ENCODE peak calls at places on chromosomes 3 and 15, in eight cellular contexts. One of them, this sample, is unnamed.

GRCh38 chr3:107387555-107387954 is 10.3 kb downstream of the CCDC54 start:
- DNase-seq in fibroblast of pulmonary artery: peak
- DNase-seq in Daoy: no peak
- DNase-seq in EH: peak
- DNase-seq in T-helper 1 cell: no peak
- DNase-seq in adrenal gland: no peak
- DNase-seq in smooth muscle cell of the brain vasculature: no peak
- DNase-seq in stimulated activated CD4-positive, alpha-beta T cell treated with anti-CD3 and anti-CD28 coated beads, Interleukin-12 subunit alpha, Interleukin-12 subunit beta, amount 100 ng/mL, for 4 hours: no peak
- DNase-seq in this sample: no peak

GRCh38 chr15:45333550-45333949 is 44.8 kb downstream of the GATM start:
- DNase-seq in stimulated activated CD4-positive, alpha-beta T cell treated with anti-CD3 and anti-CD28 coated beads, Interleukin-12 subunit alpha, Interleukin-12 subunit beta, amount 100 ng/mL, for 4 hours: no peak
- DNase-seq in adrenal gland: no peak
- DNase-seq in fibroblast of pulmonary artery: peak
- DNase-seq in T-helper 1 cell: no peak
- DNase-seq in Daoy: peak
- DNase-seq in EH: peak
- DNase-seq in smooth muscle cell of the brain vasculature: no peak
- DNase-seq in this sample: no peak

GRCh38 chr3:171783086-171783485 is 27.2 kb downstream of the PLD1 start:
- DNase-seq in smooth muscle cell of the brain vasculature: no peak
- DNase-seq in stimulated activated CD4-positive, alpha-beta T cell treated with anti-CD3 and anti-CD28 coated beads, Interleukin-12 subunit alpha, Interleukin-12 subunit beta, amount 100 ng/mL, for 4 hours: no peak
- DNase-seq in T-helper 1 cell: no peak
- DNase-seq in adrenal gland: no peak
- DNase-seq in fibroblast of pulmonary artery: no peak
- DNase-seq in EH: peak
- DNase-seq in Daoy: no peak
- DNase-seq in this sample: no peak

GRCh38 chr15:88835119-88835518 is 31.9 kb downstream of the ACAN start:
- DNase-seq in Daoy: no peak
- DNase-seq in smooth muscle cell of the brain vasculature: no peak
- DNase-seq in fibroblast of pulmonary artery: peak
- DNase-seq in stimulated activated CD4-positive, alpha-beta T cell treated with anti-CD3 and anti-CD28 coated beads, Interleukin-12 subunit alpha, Interleukin-12 subunit beta, amount 100 ng/mL, for 4 hours: no peak
- DNase-seq in adrenal gland: no peak
- DNase-seq in T-helper 1 cell: no peak
- DNase-seq in EH: no peak
- DNase-seq in this sample: no peak

GRCh38 chr3:54278960-54279359 is 156.6 kb downstream of the CACNA2D3 start:
- DNase-seq in T-helper 1 cell: no peak
- DNase-seq in Daoy: peak
- DNase-seq in smooth muscle cell of the brain vasculature: no peak
- DNase-seq in EH: no peak
- DNase-seq in stimulated activated CD4-positive, alpha-beta T cell treated with anti-CD3 and anti-CD28 coated beads, Interleukin-12 subunit alpha, Interleukin-12 subunit beta, amount 100 ng/mL, for 4 hours: no peak
- DNase-seq in adrenal gland: no peak
- DNase-seq in fibroblast of pulmonary artery: peak
- DNase-seq in this sample: no peak

GRCh38 chr3:180278583-180279188 is 241.9 kb upstream of the PEX5L start:
- DNase-seq in fibroblast of pulmonary artery: no peak
- DNase-seq in adrenal gland: no peak
- DNase-seq in Daoy: no peak
- DNase-seq in EH: no peak
- DNase-seq in stimulated activated CD4-positive, alpha-beta T cell treated with anti-CD3 and anti-CD28 coated beads, Interleukin-12 subunit alpha, Interleukin-12 subunit beta, amount 100 ng/mL, for 4 hours: no peak
- DNase-seq in smooth muscle cell of the brain vasculature: no peak
- DNase-seq in T-helper 1 cell: no peak
- DNase-seq in this sample: no peak

GRCh38 chr3:12998648-12999047 is 74.6 kb downstream of the IQSEC1 start:
- DNase-seq in Daoy: no peak
- DNase-seq in adrenal gland: no peak
- DNase-seq in T-helper 1 cell: no peak
- DNase-seq in fibroblast of pulmonary artery: no peak
- DNase-seq in EH: no peak
- DNase-seq in smooth muscle cell of the brain vasculature: no peak
- DNase-seq in stimulated activated CD4-positive, alpha-beta T cell treated with anti-CD3 and anti-CD28 coated beads, Interleukin-12 subunit alpha, Interleukin-12 subunit beta, amount 100 ng/mL, for 4 hours: no peak
- DNase-seq in this sample: no peak

GRCh38 chr3:144128117-144128892 is 156.7 kb downstream of the DIPK2A start:
- DNase-seq in adrenal gland: no peak
- DNase-seq in EH: no peak
- DNase-seq in Daoy: no peak
- DNase-seq in smooth muscle cell of the brain vasculature: no peak
- DNase-seq in stimulated activated CD4-positive, alpha-beta T cell treated with anti-CD3 and anti-CD28 coated beads, Interleukin-12 subunit alpha, Interleukin-12 subunit beta, amount 100 ng/mL, for 4 hours: no peak
- DNase-seq in fibroblast of pulmonary artery: no peak
- DNase-seq in T-helper 1 cell: peak
- DNase-seq in this sample: no peak

GRCh38 chr3:13416002-13416793 is 3.9 kb downstream of the NUP210 start:
- DNase-seq in adrenal gland: no peak
- DNase-seq in fibroblast of pulmonary artery: no peak
- DNase-seq in smooth muscle cell of the brain vasculature: no peak
- DNase-seq in EH: no peak
- DNase-seq in Daoy: no peak
- DNase-seq in stimulated activated CD4-positive, alpha-beta T cell treated with anti-CD3 and anti-CD28 coated beads, Interleukin-12 subunit alpha, Interleukin-12 subunit beta, amount 100 ng/mL, for 4 hours: no peak
- DNase-seq in T-helper 1 cell: peak
- DNase-seq in this sample: no peak

GRCh38 chr3:175150812-175151411 is 291.8 kb downstream of the NAALADL2 start:
- DNase-seq in Daoy: peak
- DNase-seq in stimulated activated CD4-positive, alpha-beta T cell treated with anti-CD3 and anti-CD28 coated beads, Interleukin-12 subunit alpha, Interleukin-12 subunit beta, amount 100 ng/mL, for 4 hours: no peak
- DNase-seq in T-helper 1 cell: no peak
- DNase-seq in fibroblast of pulmonary artery: no peak
- DNase-seq in smooth muscle cell of the brain vasculature: no peak
- DNase-seq in adrenal gland: no peak
- DNase-seq in EH: no peak
- DNase-seq in this sample: no peak

GRCh38 chr3:16286161-16286560 is 21.1 kb downstream of the OXNAD1 start:
- DNase-seq in stimulated activated CD4-positive, alpha-beta T cell treated with anti-CD3 and anti-CD28 coated beads, Interleukin-12 subunit alpha, Interleukin-12 subunit beta, amount 100 ng/mL, for 4 hours: peak
- DNase-seq in smooth muscle cell of the brain vasculature: no peak
- DNase-seq in fibroblast of pulmonary artery: no peak
- DNase-seq in EH: no peak
- DNase-seq in Daoy: no peak
- DNase-seq in adrenal gland: no peak
- DNase-seq in T-helper 1 cell: peak
- DNase-seq in this sample: no peak

GRCh38 chr3:53056442-53056841 is 10.6 kb upstream of the SFMBT1 start:
- DNase-seq in stimulated activated CD4-positive, alpha-beta T cell treated with anti-CD3 and anti-CD28 coated beads, Interleukin-12 subunit alpha, Interleukin-12 subunit beta, amount 100 ng/mL, for 4 hours: no peak
- DNase-seq in Daoy: no peak
- DNase-seq in fibroblast of pulmonary artery: peak
- DNase-seq in EH: peak
- DNase-seq in T-helper 1 cell: no peak
- DNase-seq in adrenal gland: no peak
- DNase-seq in smooth muscle cell of the brain vasculature: no peak
- DNase-seq in this sample: peak